ENCODE peak calls at places on chromosomes 1 and 21, in six cellular contexts. V, Y, L, U, A and F are unnamed samples.

GRCh38 chr1:51953079-51953478 is 37.4 kb downstream of the RAB3B start:
- DNase-seq in V (no peak), Y (no peak), L (no peak), U (no peak), A (no peak), F (no peak)

GRCh38 chr1:103108525-103109150 is 316 bp upstream of the COL11A1 start:
- DNase-seq in V (no peak), Y (peak), L (no peak), U (peak), A (peak), F (peak)

GRCh38 chr1:206596319-206596666 is 16.0 kb downstream of the EIF2D start:
- DNase-seq in V (no peak), Y (no peak), L (no peak), U (no peak), A (no peak), F (no peak)

GRCh38 chr1:26956321-26956720 is 3.9 kb downstream of the KDF1 start:
- DNase-seq in V (no peak), Y (no peak), L (no peak), U (no peak), A (no peak), F (no peak)

GRCh38 chr1:157157481-157158190 is 19.4 kb upstream of the ETV3 start:
- DNase-seq in V (no peak), Y (peak), L (peak), U (no peak), A (no peak), F (peak)

GRCh38 chr1:2415801-2416208 is 3.4 kb upstream of the PEX10 start:
- DNase-seq in V (no peak), Y (no peak), L (peak), U (no peak), A (no peak), F (no peak)

GRCh38 chr1:1619917-1620361 is 4.6 kb downstream of the MIB2 start:
- DNase-seq in V (no peak), Y (no peak), L (no peak), U (no peak), A (no peak), F (no peak)

GRCh38 chr1:174291059-174291458 is 131.7 kb downstream of the RABGAP1L start:
- DNase-seq in V (no peak), Y (no peak), L (no peak), U (no peak), A (no peak), F (no peak)

GRCh38 chr21:32918467-32919140 is 107.1 kb upstream of the OLIG2 start:
- DNase-seq in V (no peak), Y (no peak), L (no peak), U (no peak), A (no peak), F (no peak)

GRCh38 chr21:32915099-32915498 is 110.6 kb upstream of the OLIG2 start:
- DNase-seq in V (no peak), Y (no peak), L (no peak), U (no peak), A (no peak), F (no peak)

GRCh38 chr21:32917392-32918135 is 108.2 kb upstream of the OLIG2 start:
- DNase-seq in V (no peak), Y (no peak), L (no peak), U (no peak), A (no peak), F (peak)

GRCh38 chr21:32916088-32916487 is 109.6 kb upstream of the OLIG2 start:
- DNase-seq in V (no peak), Y (no peak), L (no peak), U (no peak), A (no peak), F (no peak)

DNA sequence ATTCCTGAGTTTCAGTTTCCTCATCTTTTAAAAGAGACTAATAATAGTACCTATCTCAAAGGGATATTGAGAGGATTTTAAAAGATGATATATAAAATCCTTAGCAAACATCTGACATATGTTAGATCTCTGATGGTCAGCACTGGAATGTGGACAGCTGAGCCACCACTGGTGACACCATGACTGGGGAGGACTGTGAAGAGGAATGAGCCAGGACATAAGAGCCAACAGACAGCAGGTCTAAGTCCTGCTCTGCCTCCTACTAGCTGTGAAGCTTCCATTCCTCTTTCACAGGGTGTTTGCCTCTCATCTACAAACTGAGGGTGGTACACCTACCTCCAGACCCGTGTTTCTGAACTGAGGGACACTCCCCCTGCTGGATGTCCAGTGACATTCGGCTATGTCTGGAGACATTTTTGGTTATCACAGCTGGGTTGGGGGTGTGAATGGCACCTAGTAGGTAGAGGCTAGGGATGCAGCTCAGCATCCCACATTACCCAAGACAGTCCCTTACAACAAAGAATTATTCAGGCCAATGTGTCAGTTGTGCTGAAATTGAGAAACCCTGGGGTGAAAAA is 109.1 kb upstream of the OLIG2 start:
- DNase-seq in V (no peak), Y (no peak), L (no peak), U (no peak), A (no peak), F (no peak)
- TF ChIP-seq CTCF in V (peak), Y (peak), L (peak), U (peak), A (peak), F (peak)

GRCh38 chr1:94236630-94237290 is 624 bp downstream of the ARHGAP29 start:
- DNase-seq in V (no peak), Y (peak), L (peak), U (peak), A (no peak), F (peak)
- TF ChIP-seq CTCF in V (peak), Y (peak), L (peak), U (peak), A (peak), F (peak)

GRCh38 chr1:41866285-41866684 is 52.4 kb downstream of the HIVEP3 start:
- DNase-seq in V (no peak), Y (no peak), L (no peak), U (no peak), A (no peak), F (no peak)

GRCh38 chr1:41870076-41870562 is 48.6 kb downstream of the HIVEP3 start:
- DNase-seq in V (no peak), Y (peak), L (peak), U (peak), A (no peak), F (peak)

GRCh38 chr1:41872074-41872473 is 46.6 kb downstream of the HIVEP3 start:
- DNase-seq in V (no peak), Y (no peak), L (no peak), U (no peak), A (no peak), F (no peak)

GRCh38 chr1:41864471-41865040 is 54.2 kb downstream of the HIVEP3 start:
- DNase-seq in V (no peak), Y (peak), L (no peak), U (no peak), A (no peak), F (no peak)

GRCh38 chr1:41868241-41868953 is 50.3 kb downstream of the HIVEP3 start:
- DNase-seq in V (no peak), Y (no peak), L (no peak), U (no peak), A (no peak), F (no peak)
- TF ChIP-seq CTCF in V (no peak), Y (no peak), L (peak), U (peak), A (no peak), F (no peak)

DNA sequence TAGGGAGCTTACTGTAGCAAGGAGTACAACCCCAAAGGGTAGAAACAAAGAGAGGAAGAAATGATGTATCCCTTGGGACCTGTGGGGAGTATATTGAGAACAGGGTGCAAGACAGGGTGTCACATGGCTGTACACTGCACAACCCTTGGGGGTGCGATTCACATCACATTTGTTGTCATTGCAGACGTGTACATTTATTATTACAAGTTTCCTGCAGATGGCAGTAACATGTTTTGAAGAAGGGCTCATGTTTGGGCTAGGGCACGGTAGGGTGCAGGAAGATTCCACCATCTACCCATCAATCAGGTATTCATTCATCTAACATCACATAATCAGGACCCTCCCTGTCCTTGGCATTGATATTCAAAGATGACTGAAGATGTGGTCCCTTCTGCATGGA is 62.5 kb downstream of the NDUFS5 start:
- DNase-seq in V (no peak), Y (no peak), L (no peak), U (no peak), A (no peak), F (no peak)
- TF ChIP-seq CTCF in V (no peak), Y (no peak), L (peak), U (peak), A (no peak), F (no peak)